ENCODE peak calls at places on chromosomes 4 and X, in ten cellular contexts. E, J, T, Y, W, Q, V, L, S and U are unnamed samples.

GRCh38 chrX:37314526-37314925 is 34.6 kb upstream of the PRRG1 start:
- DNase-seq in V (no peak), L (no peak), Q (no peak), E (no peak), W (peak), Y (no peak), J (peak), S (no peak), T (no peak), U (no peak)

GRCh38 chr4:103938488-103938887 is 218.7 kb upstream of the TACR3 start:
- DNase-seq in W (no peak), V (no peak), L (no peak), Q (no peak), T (no peak), E (no peak), S (no peak), Y (no peak), J (no peak), U (no peak)

GRCh38 chr4:121817006-121817405 is 6.7 kb downstream of the CCNA2 start:
- DNase-seq in S (no peak), W (no peak), Y (no peak), J (no peak), L (no peak), E (no peak), V (no peak), T (no peak), Q (no peak), U (no peak)

GRCh38 chr4:53905935-53906377 is 158.4 kb downstream of the CHIC2 start:
- DNase-seq in V (peak), T (peak), J (peak), S (no peak), Q (peak), Y (no peak), W (peak), L (no peak), E (no peak), U (no peak)

GRCh38 chr4:103478210-103478609 is 241.6 kb downstream of the TACR3 start:
- DNase-seq in V (no peak), E (no peak), Q (no peak), Y (no peak), S (no peak), L (no peak), W (no peak), J (no peak), T (no peak), U (no peak)

GRCh38 chr4:6546681-6547447 is 28.1 kb upstream of the MAN2B2 start:
- DNase-seq in W (peak), J (peak), T (peak), Y (no peak), Q (peak), S (no peak), V (peak), E (no peak), L (peak), U (peak)

GRCh38 chrX:101191217-101191750 is 28.3 kb upstream of the DRP2 start:
- DNase-seq in W (no peak), J (no peak), T (no peak), S (peak), Q (peak), E (no peak), L (no peak), V (no peak), Y (no peak), U (no peak)

GRCh38 chr4:22482250-22483127 is 33.4 kb downstream of the ADGRA3 start:
- DNase-seq in S (no peak), W (no peak), J (no peak), T (no peak), V (no peak), Q (no peak), E (no peak), L (no peak), Y (no peak), U (no peak)

GRCh38 chr4:150782921-150783320 is 201.0 kb downstream of the MAB21L2 start:
- DNase-seq in Y (no peak), S (no peak), J (peak), W (no peak), T (no peak), E (no peak), Q (no peak), V (no peak), L (no peak), U (no peak)

GRCh38 chr4:76856183-76856969 is 41.6 kb downstream of the SOWAHB start:
- DNase-seq in S (no peak), E (no peak), L (no peak), Q (no peak), W (no peak), V (peak), Y (no peak), T (no peak), J (peak), U (no peak)

GRCh38 chrX:50691820-50692219 is 122.2 kb downstream of the SHROOM4 start:
- DNase-seq in T (peak), L (no peak), W (no peak), Q (peak), S (no peak), E (no peak), J (peak), V (peak), Y (no peak), U (no peak)

GRCh38 chr4:54192811-54193210 is 36.3 kb upstream of the PDGFRA start:
- DNase-seq in W (no peak), Y (no peak), T (no peak), Q (no peak), L (no peak), E (no peak), S (no peak), J (no peak), V (no peak), U (no peak)

GRCh38 chr4:112766422-112766821 is 129.5 kb downstream of the LARP7 start:
- DNase-seq in J (peak), S (no peak), E (no peak), Y (no peak), Q (no peak), L (no peak), W (no peak), V (no peak), T (peak), U (no peak)

GRCh38 chrX:53767544-53767943 is 81.0 kb upstream of the HUWE1 start:
- DNase-seq in W (no peak), J (no peak), T (no peak), L (no peak), V (no peak), Y (no peak), E (no peak), S (no peak), Q (no peak), U (no peak)

GRCh38 chrX:25596881-25597280 is 541.3 kb upstream of the MAGEB18 start:
- DNase-seq in Y (no peak), V (no peak), E (no peak), L (no peak), S (no peak), Q (no peak), T (no peak), J (no peak), W (no peak), U (no peak)

GRCh38 chr4:150699599-150699998 is 117.6 kb downstream of the MAB21L2 start:
- DNase-seq in S (no peak), Q (no peak), E (no peak), Y (no peak), T (no peak), L (no peak), J (no peak), V (no peak), W (no peak), U (no peak)

GRCh38 chr4:24799196-24799543 is 3.8 kb downstream of the SOD3 start:
- DNase-seq in T (no peak), Y (no peak), E (no peak), S (no peak), V (no peak), J (no peak), Q (no peak), L (no peak), W (no peak), U (no peak)

GRCh38 chrX:78747471-78747870 is at the start of gene LPAR4:
- DNase-seq in E (no peak), L (no peak), J (peak), Q (no peak), Y (no peak), V (no peak), S (no peak), W (peak), T (no peak), U (no peak)

GRCh38 chr4:83110970-83111369 is 3.6 kb downstream of the PLAC8 start:
- DNase-seq in T (peak), W (peak), Y (no peak), E (no peak), L (no peak), J (no peak), Q (no peak), V (no peak), S (no peak), U (no peak)
- H3K4me3 ChIP-seq in T (peak), W (no peak), Y (peak), E (no peak), L (peak), J (no peak), Q (peak), V (no peak), S (no peak), U (peak)

DNA sequence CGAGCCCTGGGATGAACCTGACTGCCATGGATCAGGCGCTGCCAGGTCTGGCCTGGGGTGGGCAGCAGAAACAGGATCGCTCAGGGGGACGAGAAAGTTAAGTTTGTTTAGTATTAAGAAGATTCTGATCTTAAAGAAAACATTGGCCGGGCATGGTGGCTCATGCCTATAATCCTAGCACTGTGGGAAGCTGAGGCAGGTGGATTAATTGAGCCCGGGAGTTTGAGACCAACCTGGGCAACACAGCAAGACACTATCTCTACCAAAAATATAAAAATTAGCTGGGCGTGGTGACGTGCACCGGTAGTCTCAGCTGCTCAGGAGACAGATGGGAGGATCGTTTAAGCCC is 696 bp upstream of the FLNA start:
- DNase-seq in L (no peak), Q (no peak), W (no peak), V (no peak), Y (no peak), E (no peak), T (no peak), S (no peak), J (no peak), U (no peak)
- H3K4me3 ChIP-seq in L (no peak), Q (peak), W (peak), V (peak), Y (no peak), E (no peak), T (no peak), S (no peak), J (peak), U (peak)

GRCh38 chr4:67575232-67575888 is 16.8 kb downstream of the STAP1 start:
- DNase-seq in L (no peak), S (no peak), Q (no peak), Y (peak), J (no peak), E (no peak), T (peak), W (no peak), V (no peak), U (no peak)

GRCh38 chr4:67573193-67573592 is 14.7 kb downstream of the STAP1 start:
- DNase-seq in J (no peak), S (no peak), E (no peak), Y (no peak), Q (no peak), L (no peak), T (no peak), V (no peak), W (no peak), U (no peak)

GRCh38 chr4:67571975-67572374 is 13.4 kb downstream of the STAP1 start:
- DNase-seq in E (no peak), J (no peak), V (no peak), W (no peak), T (no peak), Q (no peak), S (no peak), L (no peak), Y (no peak), U (no peak)

GRCh38 chr4:67576538-67576937 is 18.0 kb downstream of the STAP1 start:
- DNase-seq in S (no peak), T (peak), W (no peak), V (no peak), E (no peak), J (no peak), Q (no peak), L (no peak), Y (no peak), U (no peak)

GRCh38 chr4:67575889-67576329 is 17.4 kb downstream of the STAP1 start:
- DNase-seq in L (no peak), V (no peak), J (no peak), E (no peak), W (no peak), Q (no peak), S (no peak), Y (no peak), T (peak), U (no peak)
- H3K4me3 ChIP-seq in L (peak), V (no peak), J (no peak), E (no peak), W (no peak), Q (no peak), S (peak), Y (peak), T (peak), U (no peak)

GRCh38 chrX:41442824-41443560 is 4.2 kb upstream of the NYX start:
- DNase-seq in V (no peak), Y (no peak), S (no peak), W (no peak), E (no peak), T (peak), L (no peak), J (no peak), Q (no peak), U (no peak)

GRCh38 chrX:41445781-41446358 is 1.3 kb upstream of the NYX start:
- DNase-seq in V (no peak), L (no peak), T (no peak), J (no peak), Y (no peak), W (no peak), Q (no peak), E (no peak), S (no peak), U (no peak)

GRCh38 chrX:41447897-41448296 is 754 bp downstream of the NYX start:
- DNase-seq in Y (no peak), E (no peak), W (no peak), L (no peak), Q (no peak), J (no peak), V (no peak), S (no peak), T (peak), U (no peak)

GRCh38 chrX:41445171-41445570 is 2.0 kb upstream of the NYX start:
- DNase-seq in T (peak), W (no peak), Q (no peak), V (no peak), Y (no peak), J (no peak), L (no peak), E (no peak), S (no peak), U (no peak)

DNA sequence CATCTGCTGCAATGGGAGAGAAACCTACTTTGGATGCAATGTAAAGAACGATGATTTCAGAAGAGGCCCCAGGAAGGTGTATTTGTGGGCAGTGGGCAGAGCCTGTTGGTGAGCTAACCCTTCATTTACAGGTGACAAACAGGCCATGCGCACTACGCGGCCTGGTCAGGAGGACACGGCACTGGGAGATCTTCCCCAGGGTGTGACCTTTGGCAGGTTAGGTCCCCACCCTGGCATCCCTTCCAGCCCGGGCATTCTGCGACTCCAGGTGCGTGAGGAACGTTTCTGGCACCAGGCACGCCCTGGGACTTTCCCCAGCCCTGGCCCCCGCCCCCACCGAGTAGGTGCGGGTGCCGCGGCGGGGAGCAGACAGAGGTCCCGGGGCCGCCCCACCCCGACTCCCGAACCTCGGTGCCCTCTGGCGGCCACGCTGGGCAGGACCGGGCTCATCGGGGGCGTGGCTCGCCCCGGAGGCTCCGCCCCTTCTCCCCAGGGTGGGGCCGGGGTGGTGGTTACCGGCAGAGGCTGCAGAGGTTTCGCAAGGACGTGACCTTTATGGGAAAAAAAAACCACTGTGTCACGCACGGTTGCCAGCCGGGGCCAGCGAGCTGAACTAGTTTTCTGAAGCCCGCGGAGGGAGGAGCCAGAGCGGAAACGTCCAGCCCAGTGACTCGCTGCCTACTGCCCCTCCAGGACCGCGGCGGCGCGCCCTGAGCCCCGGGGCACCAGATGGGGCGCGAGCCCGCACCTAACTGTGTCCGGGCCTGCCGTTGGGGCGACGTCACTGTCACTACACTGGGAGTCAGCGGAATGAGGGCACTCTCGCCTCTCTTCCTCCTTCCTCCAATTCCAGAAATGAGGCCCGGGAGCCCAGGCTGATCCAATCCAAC is 5.0 kb upstream of the NYX start:
- DNase-seq in Q (peak), W (peak), J (peak), S (peak), L (peak), E (peak), T (peak), Y (peak), V (no peak), U (peak)
- H3K4me3 ChIP-seq in Q (peak), W (peak), J (peak), S (peak), L (peak), E (peak), T (peak), Y (peak), V (peak), U (peak)

DNA sequence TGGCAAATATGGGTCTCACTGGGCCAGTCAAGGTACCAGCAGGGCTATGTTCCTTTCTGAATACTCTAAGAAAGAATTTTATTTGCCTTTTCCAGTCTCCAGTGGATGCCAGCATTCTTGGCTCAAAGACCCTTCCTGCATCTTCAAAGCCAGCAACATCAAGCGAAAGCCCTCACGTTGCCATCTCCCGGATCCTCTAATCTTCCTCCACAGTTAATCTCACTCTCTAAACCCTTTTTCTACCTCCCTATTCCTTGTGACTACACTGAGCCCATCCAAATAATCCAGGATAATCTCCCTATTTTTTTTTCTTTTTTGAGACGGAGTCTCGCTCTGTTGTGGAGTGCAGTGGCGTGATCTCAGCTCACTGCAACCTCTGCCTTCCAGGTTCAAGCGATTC is 23.4 kb downstream of the RFC1 start:
- DNase-seq in T (no peak), Q (no peak), V (no peak), S (no peak), Y (no peak), J (no peak), L (no peak), W (no peak), E (no peak), U (no peak)
- H3K4me3 ChIP-seq in T (no peak), Q (no peak), V (no peak), S (no peak), Y (no peak), J (no peak), L (no peak), W (no peak), E (no peak), U (no peak)

DNA sequence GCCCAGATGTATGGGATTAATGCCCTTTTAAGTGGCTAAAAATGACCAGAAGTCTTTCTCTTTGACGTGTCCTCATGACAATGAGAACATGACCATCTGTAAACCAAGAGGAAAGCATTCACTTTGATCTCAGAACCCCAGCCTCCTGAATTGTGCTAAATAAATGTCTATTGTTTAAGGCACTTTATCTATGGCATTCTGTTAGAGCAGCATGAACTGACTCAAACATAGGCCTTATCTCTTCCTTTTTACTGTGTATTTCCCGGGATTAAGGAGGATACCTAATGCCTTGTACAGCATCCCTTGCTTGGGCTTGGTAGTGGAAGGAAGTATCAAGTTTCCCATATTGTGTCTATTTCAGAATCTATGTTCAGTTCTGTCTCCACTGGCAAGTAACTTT is 47.2 kb upstream of the HS3ST1 start:
- DNase-seq in W (no peak), T (no peak), L (no peak), S (no peak), Q (no peak), Y (no peak), V (no peak), E (no peak), J (no peak), U (no peak)
- H3K4me3 ChIP-seq in W (no peak), T (no peak), L (no peak), S (no peak), Q (no peak), Y (no peak), V (no peak), E (no peak), J (no peak), U (no peak)